ENCODE peak calls at places on chromosomes 2 and 18, in four cellular contexts. C, O, M and Q are unnamed samples.
A peak's percentile ranks its signal among the peaks of the same experiment; 100 is the strongest.

GRCh38 chr2:24690524-24690923 is 102.7 kb downstream of the PTRHD1 start:
- DNase-seq in C (no peak), O (no peak), M (no peak), Q (no peak)

GRCh38 chr2:5121677-5122076 is 570.5 kb upstream of the SOX11 start:
- DNase-seq in C (no peak), O (no peak), M (no peak), Q (no peak)

GRCh38 chr2:156319811-156320490 is 12.6 kb downstream of the NR4A2 start:
- DNase-seq in C (peak; percentile 77), O (peak; percentile 80), M (no peak), Q (no peak)

GRCh38 chr2:118431997-118432396 is 343.7 kb downstream of the INSIG2 start:
- DNase-seq in C (no peak), O (no peak), M (no peak), Q (no peak)

GRCh38 chr18:34222025-34222395 is 2.7 kb downstream of the NOL4 start:
- DNase-seq in C (no peak), O (peak; percentile 58), M (no peak), Q (no peak)

GRCh38 chr18:63205791-63206252 is 113.7 kb downstream of the BCL2 start:
- DNase-seq in C (no peak), O (no peak), M (no peak), Q (no peak)

GRCh38 chr2:132909427-132909826 is 239.4 kb upstream of the LYPD1 start:
- DNase-seq in C (no peak), O (no peak), M (no peak), Q (no peak)

GRCh38 chr2:430280-431040 is 142.6 kb upstream of the ALKAL2 start:
- DNase-seq in C (no peak), O (no peak), M (no peak), Q (no peak)

GRCh38 chr2:97660775-97661417 is 2.9 kb downstream of the ACTR1B start:
- DNase-seq in C (peak; percentile 38), O (no peak), M (no peak), Q (no peak)
- TF ChIP-seq TAF1 in C (no peak), O (no peak), M (no peak), Q (no peak)

GRCh38 chr2:30775833-30776232 is 31.4 kb downstream of the CAPN13 start:
- DNase-seq in C (peak; percentile 2), O (peak; percentile 19), M (no peak), Q (no peak)

GRCh38 chr2:30776831-30777652 is 30.2 kb downstream of the CAPN13 start:
- DNase-seq in C (no peak), O (peak; percentile 33), M (no peak), Q (no peak)

GRCh38 chr2:30780776-30781330 is 26.4 kb downstream of the CAPN13 start:
- DNase-seq in C (no peak), O (peak; percentile 16), M (no peak), Q (no peak)

GRCh38 chr2:30778611-30779010 is 28.6 kb downstream of the CAPN13 start:
- DNase-seq in C (no peak), O (peak; percentile 24), M (no peak), Q (no peak)

GRCh38 chr2:30777662-30778505 is 29.4 kb downstream of the CAPN13 start:
- DNase-seq in C (no peak), O (peak; percentile 26), M (no peak), Q (no peak)
- TF ChIP-seq KDM1A in C (no peak), O (no peak), M (no peak), Q (no peak)

DNA sequence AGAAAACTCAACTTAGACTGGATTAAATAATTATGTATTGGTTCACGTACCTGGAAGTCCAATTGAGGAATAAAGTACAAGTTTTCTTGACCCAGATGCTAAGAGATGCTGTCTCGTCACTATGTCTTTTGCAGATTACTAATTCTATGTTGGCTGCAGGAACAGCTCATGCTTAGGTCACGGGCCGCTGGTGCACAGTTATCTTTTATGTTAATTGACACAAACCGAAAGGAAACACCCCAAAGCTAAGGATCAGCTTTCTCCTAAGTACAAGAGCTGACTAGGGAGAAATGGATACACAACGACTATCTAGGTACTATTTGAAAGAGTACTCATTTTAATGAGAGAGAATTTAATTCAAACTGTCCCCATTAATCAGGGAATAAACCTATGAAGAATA is 217.8 kb upstream of the SLC35G4 start:
- DNase-seq in C (no peak), O (no peak), M (no peak), Q (no peak)
- TF ChIP-seq TAF1 in C (no peak), O (no peak), M (no peak), Q (no peak)

GRCh38 chr18:62131305-62131909 is 55.4 kb downstream of the PIGN start:
- DNase-seq in C (peak; percentile 64), O (peak; percentile 61), M (peak; percentile 7), Q (peak; percentile 55)

GRCh38 chr18:62126776-62127175 is 60.1 kb downstream of the PIGN start:
- DNase-seq in C (no peak), O (no peak), M (no peak), Q (no peak)

GRCh38 chr18:62122330-62122729 is 64.5 kb downstream of the PIGN start:
- DNase-seq in C (no peak), O (no peak), M (no peak), Q (no peak)

GRCh38 chr18:62125702-62126101 is 61.2 kb downstream of the PIGN start:
- DNase-seq in C (no peak), O (no peak), M (no peak), Q (no peak)

DNA sequence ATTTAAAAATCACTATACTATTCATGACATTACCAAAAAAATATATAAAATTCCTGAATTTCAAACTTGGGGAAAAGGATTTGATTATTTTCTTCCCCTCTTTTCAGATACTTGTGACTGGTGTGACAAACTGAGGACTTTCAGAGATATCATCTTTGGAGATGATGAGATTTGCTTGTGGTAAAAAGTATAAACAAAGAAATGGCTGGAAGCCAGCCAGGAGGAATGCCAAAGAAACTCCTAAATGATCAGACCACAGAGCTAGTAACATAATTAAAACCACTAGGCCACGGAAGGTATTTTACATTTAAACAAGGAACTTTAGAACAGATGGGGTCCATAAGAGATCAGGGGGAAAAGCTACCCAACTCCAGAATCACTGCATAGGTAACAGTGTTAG is 58.7 kb downstream of the PIGN start:
- DNase-seq in C (no peak), O (no peak), M (no peak), Q (no peak)
- TF ChIP-seq KDM1A in C (no peak), O (no peak), M (no peak), Q (no peak)